ENCODE peak calls at places on chromosomes 6 and 20, in four cellular contexts. One of them, this sample, is unnamed.

GRCh38 chr20:59579404-59580207 is 24.7 kb upstream of the PHACTR3 start:
- DNase-seq in GM12878: no peak
- DNase-seq in HepG2: no peak
- DNase-seq in K562: no peak
- DNase-seq in this sample: no peak

GRCh38 chr6:148193063-148193680 is 149.5 kb upstream of the SASH1 start:
- DNase-seq in HepG2: no peak
- DNase-seq in K562: no peak
- DNase-seq in GM12878: no peak
- DNase-seq in this sample: no peak

GRCh38 chr6:27870486-27870885 is 41.7 kb downstream of the OR2B2 start:
- DNase-seq in GM12878: no peak
- DNase-seq in HepG2: no peak
- DNase-seq in K562: no peak
- DNase-seq in this sample: no peak

GRCh38 chr6:52876056-52876787 is 33.3 kb downstream of the GSTA3 start:
- DNase-seq in GM12878: no peak
- DNase-seq in K562: no peak
- DNase-seq in HepG2: peak; percentile 18
- DNase-seq in this sample: no peak

GRCh38 chr6:16511723-16512584 is 249.3 kb downstream of the ATXN1 start:
- DNase-seq in GM12878: peak; percentile 72
- DNase-seq in K562: no peak
- DNase-seq in HepG2: no peak
- DNase-seq in this sample: no peak

GRCh38 chr6:14178083-14178445 is 60.5 kb downstream of the CD83 start:
- DNase-seq in K562: no peak
- DNase-seq in HepG2: no peak
- DNase-seq in GM12878: no peak
- DNase-seq in this sample: no peak

GRCh38 chr20:11222243-11222642 is 548.4 kb upstream of the JAG1 start:
- DNase-seq in K562: no peak
- DNase-seq in HepG2: no peak
- DNase-seq in GM12878: no peak
- DNase-seq in this sample: no peak

GRCh38 chr6:150528648-150529285 is 70.9 kb upstream of the PLEKHG1 start:
- DNase-seq in HepG2: no peak
- DNase-seq in K562: peak; percentile 3
- DNase-seq in GM12878: no peak
- DNase-seq in this sample: peak; percentile 77

GRCh38 chr6:44470106-44470446 is 82.6 kb downstream of the CDC5L start:
- DNase-seq in HepG2: no peak
- DNase-seq in GM12878: no peak
- DNase-seq in K562: no peak
- DNase-seq in this sample: no peak

GRCh38 chr6:2938632-2939083 is 32.7 kb downstream of the SERPINB6 start:
- DNase-seq in K562: no peak
- DNase-seq in HepG2: peak; percentile 90
- DNase-seq in GM12878: no peak
- DNase-seq in this sample: peak; percentile 30

GRCh38 chr6:88933521-88933920 is 29.9 kb downstream of the RNGTT start:
- DNase-seq in GM12878: no peak
- DNase-seq in HepG2: no peak
- DNase-seq in K562: no peak
- DNase-seq in this sample: no peak

GRCh38 chr6:166617359-166617758 is 9.7 kb downstream of the RPS6KA2 start:
- DNase-seq in GM12878: no peak
- DNase-seq in K562: no peak
- DNase-seq in HepG2: no peak
- DNase-seq in this sample: no peak

GRCh38 chr6:29720863-29721262 is 2.4 kb upstream of the HLA-F start:
- DNase-seq in K562: no peak
- DNase-seq in HepG2: no peak
- DNase-seq in GM12878: no peak
- DNase-seq in this sample: no peak

GRCh38 chr6:29724937-29725869 is 2.0 kb downstream of the HLA-F start:
- DNase-seq in GM12878: no peak
- DNase-seq in K562: no peak
- DNase-seq in HepG2: no peak
- DNase-seq in this sample: no peak

GRCh38 chr6:29725981-29726380 is 2.7 kb downstream of the HLA-F start:
- DNase-seq in HepG2: no peak
- DNase-seq in GM12878: no peak
- DNase-seq in K562: no peak
- DNase-seq in this sample: no peak

GRCh38 chr6:29723666-29724588 is 693 bp downstream of the HLA-F start:
- DNase-seq in GM12878: no peak
- DNase-seq in K562: no peak
- DNase-seq in HepG2: no peak
- DNase-seq in this sample: peak; percentile 56

GRCh38 chr6:29722773-29723665 is at the start of gene HLA-F:
- DNase-seq in HepG2: peak; percentile 63
- DNase-seq in GM12878: peak; percentile 92
- DNase-seq in K562: no peak
- DNase-seq in this sample: peak; percentile 84
- TF ChIP-seq FOXK2 in HepG2: no peak
- TF ChIP-seq FOXK2 in GM12878: no peak
- TF ChIP-seq FOXK2 in K562: no peak
- TF ChIP-seq FOXK2 in this sample: no peak

GRCh38 chr6:4668271-4669179 is 107.7 kb upstream of the CDYL start:
- DNase-seq in HepG2: no peak
- DNase-seq in GM12878: no peak
- DNase-seq in K562: peak; percentile 35
- DNase-seq in this sample: no peak
- TF ChIP-seq SP1 in HepG2: no peak
- TF ChIP-seq SP1 in GM12878: no peak
- TF ChIP-seq SP1 in K562: no peak
- TF ChIP-seq SP1 in this sample: no peak

DNA sequence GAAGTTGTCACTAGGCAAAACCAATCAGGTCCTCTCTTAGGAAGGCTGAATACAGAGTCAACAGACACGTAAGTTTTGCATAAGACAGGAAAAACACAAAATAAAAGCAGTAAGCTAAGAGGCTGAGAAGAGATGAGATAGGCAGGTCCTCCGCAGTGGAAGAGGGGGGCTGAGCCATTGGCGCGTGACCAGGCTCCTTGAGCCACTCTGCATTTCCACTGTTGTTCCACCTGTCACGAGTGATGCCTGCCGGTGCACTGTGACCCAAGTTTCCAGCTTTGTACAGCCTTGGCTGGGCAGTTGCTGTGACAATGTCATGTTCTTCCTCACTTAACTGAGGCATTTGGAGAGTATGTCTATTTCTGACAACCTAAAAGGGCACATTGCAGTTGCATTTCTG is 58.6 kb downstream of the NUDT3 start:
- DNase-seq in HepG2: no peak
- DNase-seq in K562: no peak
- DNase-seq in GM12878: no peak
- DNase-seq in this sample: no peak
- TF ChIP-seq FOXK2 in HepG2: no peak
- TF ChIP-seq FOXK2 in K562: no peak
- TF ChIP-seq FOXK2 in GM12878: no peak
- TF ChIP-seq FOXK2 in this sample: no peak

GRCh38 chr20:21509597-21510331 is 4.1 kb downstream of the NKX2-2 start:
- DNase-seq in K562: no peak
- DNase-seq in HepG2: no peak
- DNase-seq in GM12878: no peak
- DNase-seq in this sample: no peak
- TF ChIP-seq SP1 in K562: no peak
- TF ChIP-seq SP1 in HepG2: no peak
- TF ChIP-seq SP1 in GM12878: no peak
- TF ChIP-seq SP1 in this sample: no peak

DNA sequence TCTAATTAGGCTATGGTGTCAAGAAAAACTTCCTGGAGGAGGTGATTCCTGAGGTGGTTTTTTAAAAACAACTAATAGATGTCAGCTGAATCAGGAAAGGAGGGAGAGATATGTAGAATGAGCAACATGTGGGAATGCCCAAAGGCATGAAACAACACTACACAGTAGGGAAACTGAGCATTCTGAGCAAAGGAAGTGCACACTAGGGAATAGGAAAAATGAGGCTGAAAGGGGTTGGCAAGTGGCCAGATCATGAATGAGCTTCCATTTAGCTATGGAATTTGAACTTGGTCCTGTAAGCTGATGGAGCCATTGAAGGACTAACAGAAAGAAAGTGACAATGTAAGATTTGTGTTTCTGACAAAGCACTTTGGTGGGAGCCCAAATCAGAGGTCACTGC is 16.9 kb upstream of the SLC35F1 start:
- DNase-seq in K562: no peak
- DNase-seq in GM12878: no peak
- DNase-seq in HepG2: no peak
- DNase-seq in this sample: no peak
- TF ChIP-seq FOXK2 in K562: no peak
- TF ChIP-seq FOXK2 in GM12878: no peak
- TF ChIP-seq FOXK2 in HepG2: no peak
- TF ChIP-seq FOXK2 in this sample: no peak

GRCh38 chr6:87738673-87739225 is 36.7 kb upstream of the AKIRIN2 start:
- DNase-seq in HepG2: no peak
- DNase-seq in K562: no peak
- DNase-seq in GM12878: no peak
- DNase-seq in this sample: no peak

GRCh38 chr6:87742106-87742505 is 40.1 kb upstream of the AKIRIN2 start:
- DNase-seq in HepG2: no peak
- DNase-seq in GM12878: no peak
- DNase-seq in K562: no peak
- DNase-seq in this sample: no peak

GRCh38 chr6:87737948-87738347 is 35.9 kb upstream of the AKIRIN2 start:
- DNase-seq in K562: no peak
- DNase-seq in GM12878: no peak
- DNase-seq in HepG2: no peak
- DNase-seq in this sample: no peak

GRCh38 chr6:87743454-87743853 is 41.4 kb upstream of the AKIRIN2 start:
- DNase-seq in GM12878: no peak
- DNase-seq in K562: no peak
- DNase-seq in HepG2: no peak
- DNase-seq in this sample: no peak

DNA sequence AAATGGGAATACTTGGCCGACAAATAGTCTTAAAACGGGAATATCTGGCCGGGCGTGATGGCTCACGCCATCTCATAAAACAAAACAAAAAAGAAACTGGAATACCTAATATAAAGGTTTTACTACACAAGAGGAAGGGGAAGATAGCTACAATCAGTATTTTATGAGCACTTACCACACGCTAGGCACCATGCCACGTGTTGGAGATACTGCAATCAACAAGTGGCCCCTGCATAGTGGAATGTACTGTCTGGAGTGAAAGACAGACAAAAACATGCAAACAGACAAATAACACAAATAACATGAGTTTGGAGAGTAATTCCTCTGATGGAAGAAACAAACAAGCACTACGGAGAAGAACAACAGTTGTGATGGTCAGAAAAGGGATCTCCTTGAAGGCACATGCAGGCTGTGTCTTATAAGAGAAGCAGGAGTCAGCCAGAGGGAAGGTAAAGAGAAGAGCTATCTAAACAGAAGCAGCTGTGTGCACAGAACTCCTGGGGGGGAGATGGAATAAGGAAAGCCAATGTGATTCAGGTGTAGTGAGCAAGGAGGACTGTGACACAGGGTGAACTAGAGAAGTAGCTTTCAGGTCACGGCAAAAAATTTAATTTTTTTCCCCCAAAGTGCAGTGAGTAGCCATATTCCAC is 39.1 kb upstream of the AKIRIN2 start:
- DNase-seq in GM12878: no peak
- DNase-seq in HepG2: no peak
- DNase-seq in K562: no peak
- DNase-seq in this sample: no peak
- TF ChIP-seq SP1 in GM12878: no peak
- TF ChIP-seq SP1 in HepG2: no peak
- TF ChIP-seq SP1 in K562: no peak
- TF ChIP-seq SP1 in this sample: no peak

GRCh38 chr6:19835605-19836004 is 1.6 kb upstream of the ID4 start:
- DNase-seq in K562: no peak
- DNase-seq in HepG2: no peak
- DNase-seq in GM12878: no peak
- DNase-seq in this sample: no peak

GRCh38 chr6:19836799-19837510 is at the start of gene ID4:
- DNase-seq in HepG2: no peak
- DNase-seq in GM12878: no peak
- DNase-seq in K562: no peak
- DNase-seq in this sample: peak; percentile 94

GRCh38 chr6:19833947-19834346 is 3.2 kb upstream of the ID4 start:
- DNase-seq in K562: no peak
- DNase-seq in GM12878: no peak
- DNase-seq in HepG2: peak; percentile 75
- DNase-seq in this sample: no peak

GRCh38 chr6:19837511-19838441 is 606 bp downstream of the ID4 start:
- DNase-seq in K562: no peak
- DNase-seq in HepG2: peak; percentile 21
- DNase-seq in GM12878: no peak
- DNase-seq in this sample: peak; percentile 31

DNA sequence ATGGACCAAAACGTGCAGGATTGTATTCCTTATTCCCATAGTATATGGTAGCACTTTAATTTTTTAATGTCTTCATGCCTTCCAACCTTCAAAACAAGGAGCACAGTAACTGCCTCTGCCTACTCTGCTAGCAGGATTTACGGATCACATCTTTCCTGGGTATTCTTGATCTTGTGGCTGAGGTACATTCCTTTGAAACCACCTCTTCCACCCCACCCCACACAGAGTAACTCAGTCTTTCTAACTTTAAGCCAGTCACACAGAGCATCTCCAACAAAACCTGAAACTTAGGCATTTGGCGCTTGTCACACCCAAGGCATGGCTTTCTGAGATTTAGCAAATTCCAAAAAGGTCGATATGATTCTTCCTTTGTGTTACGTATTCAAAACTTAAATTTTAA is 2.3 kb upstream of the ID4 start:
- DNase-seq in K562: no peak
- DNase-seq in GM12878: no peak
- DNase-seq in HepG2: no peak
- DNase-seq in this sample: no peak
- TF ChIP-seq FOXK2 in K562: no peak
- TF ChIP-seq FOXK2 in GM12878: no peak
- TF ChIP-seq FOXK2 in HepG2: no peak
- TF ChIP-seq FOXK2 in this sample: no peak

This sample was measured in HEK293T.